ENCODE peak calls at places on chromosomes 7 and 10, in ten cellular contexts. V is colonic mucosa, I is HFF-Myc, B is mammary epithelial cell, H is upper lobe of left lung, Q is A673, P is kidney epithelial cell, R is AG04449, T is upper lobe of right lung, O is prostate gland. G is an unnamed sample.

GRCh38 chr10:89563861-89564478 is 28.6 kb upstream of the SLC16A12 start:
- DNase-seq in V (peak), I (peak), B (peak), H (no peak), Q (peak), P (no peak), R (no peak), T (no peak), O (peak), G (no peak)

GRCh38 chr7:149196151-149196704 is 882 bp downstream of the ZNF282 start:
- DNase-seq in V (peak), I (no peak), B (no peak), H (no peak), Q (peak), P (no peak), R (no peak), T (peak), O (no peak), G (no peak)

GRCh38 chr10:117546020-117546629 is 3.6 kb downstream of the EMX2 start:
- DNase-seq in V (no peak), I (no peak), B (no peak), H (no peak), Q (no peak), P (no peak), R (no peak), T (no peak), O (no peak), G (no peak)

GRCh38 chr10:24617771-24618396 is 105.8 kb downstream of the ARHGAP21 start:
- DNase-seq in V (peak), I (peak), B (peak), H (no peak), Q (peak), P (no peak), R (no peak), T (peak), O (peak), G (no peak)

GRCh38 chr7:89072094-89072493 is 276.6 kb upstream of the TEX47 start:
- DNase-seq in V (no peak), I (no peak), B (no peak), H (no peak), Q (no peak), P (peak), R (no peak), T (no peak), O (no peak), G (no peak)

GRCh38 chr10:6583447-6583846 is 3.4 kb upstream of the PRKCQ start:
- DNase-seq in V (no peak), I (no peak), B (no peak), H (no peak), Q (no peak), P (no peak), R (no peak), T (no peak), O (no peak), G (no peak)

GRCh38 chr7:81447351-81447952 is 322.4 kb downstream of the HGF start:
- DNase-seq in V (peak), I (peak), B (peak), H (no peak), Q (peak), P (peak), R (peak), T (no peak), O (peak), G (peak)

GRCh38 chr10:110279062-110279986 is 25.4 kb downstream of the SMNDC1 start:
- DNase-seq in V (peak), I (peak), B (peak), H (no peak), Q (peak), P (peak), R (no peak), T (no peak), O (peak), G (peak)

GRCh38 chr10:93463723-93464511 is 18.2 kb downstream of the MYOF start:
- DNase-seq in V (no peak), I (no peak), B (no peak), H (no peak), Q (no peak), P (no peak), R (no peak), T (no peak), O (no peak), G (no peak)

GRCh38 chr10:100057948-100058347 is 23.7 kb downstream of the CPN1 start:
- DNase-seq in V (no peak), I (no peak), B (no peak), H (no peak), Q (no peak), P (no peak), R (no peak), T (no peak), O (no peak), G (no peak)

GRCh38 chr10:120453886-120454285 is 3.1 kb upstream of the PLPP4 start:
- DNase-seq in V (no peak), I (no peak), B (no peak), H (no peak), Q (no peak), P (no peak), R (no peak), T (no peak), O (no peak), G (no peak)

GRCh38 chr7:155865830-155866545 is 53.7 kb upstream of the SHH start:
- DNase-seq in V (peak), I (no peak), B (no peak), H (peak), Q (no peak), P (no peak), R (no peak), T (no peak), O (no peak), G (no peak)

GRCh38 chr10:91590904-91591791 is 41.7 kb downstream of the PPP1R3C start:
- DNase-seq in V (peak), I (peak), B (no peak), H (no peak), Q (no peak), P (no peak), R (no peak), T (no peak), O (no peak), G (no peak)

GRCh38 chr7:103637726-103638125 is 191.7 kb upstream of the SLC26A5 start:
- DNase-seq in V (no peak), I (no peak), B (peak), H (no peak), Q (no peak), P (no peak), R (no peak), T (no peak), O (no peak), G (no peak)

GRCh38 chr7:50665403-50666123 is 100.4 kb upstream of the DDC start:
- DNase-seq in V (no peak), I (no peak), B (no peak), H (peak), Q (no peak), P (no peak), R (no peak), T (no peak), O (no peak), G (no peak)

GRCh38 chr7:1757601-1758000 is 87.5 kb downstream of the ELFN1 start:
- DNase-seq in V (no peak), I (no peak), B (no peak), H (no peak), Q (no peak), P (no peak), R (no peak), T (peak), O (no peak), G (no peak)

GRCh38 chr7:106623846-106624245 is 37.1 kb downstream of the CCDC71L start:
- DNase-seq in V (no peak), I (no peak), B (peak), H (no peak), Q (no peak), P (no peak), R (peak), T (no peak), O (no peak), G (peak)

GRCh38 chr10:106560925-106561640 is 603.4 kb downstream of the SORCS1 start:
- DNase-seq in V (no peak), I (no peak), B (peak), H (no peak), Q (peak), P (no peak), R (peak), T (no peak), O (no peak), G (no peak)

GRCh38 chr10:79315602-79315920 is 31.7 kb upstream of the PPIF start:
- DNase-seq in V (no peak), I (no peak), B (no peak), H (no peak), Q (no peak), P (no peak), R (no peak), T (no peak), O (no peak), G (no peak)

GRCh38 chr7:106289848-106290247 is 5.1 kb upstream of the NAMPT start:
- DNase-seq in V (no peak), I (no peak), B (no peak), H (no peak), Q (no peak), P (no peak), R (no peak), T (no peak), O (no peak), G (no peak)

GRCh38 chr10:14749051-14749809 is 25.5 kb downstream of the FAM107B start:
- DNase-seq in V (peak), I (no peak), B (no peak), H (no peak), Q (no peak), P (no peak), R (no peak), T (no peak), O (no peak), G (no peak)

GRCh38 chr7:103296901-103297836 is at the start of gene PMPCB:
- DNase-seq in V (peak), I (peak), B (peak), H (peak), Q (peak), P (peak), R (peak), T (peak), O (peak), G (peak)

GRCh38 chr7:14761506-14762296 is 140.8 kb downstream of the DGKB start:
- DNase-seq in V (no peak), I (peak), B (peak), H (no peak), Q (peak), P (peak), R (peak), T (no peak), O (peak), G (peak)

GRCh38 chr7:150311146-150311545 is 12.0 kb upstream of the LRRC61 start:
- DNase-seq in V (no peak), I (no peak), B (no peak), H (no peak), Q (no peak), P (no peak), R (no peak), T (no peak), O (no peak), G (no peak)

GRCh38 chr10:2130906-2131305 is 393.6 kb upstream of the ADARB2 start:
- DNase-seq in V (no peak), I (no peak), B (no peak), H (no peak), Q (no peak), P (no peak), R (no peak), T (no peak), O (no peak), G (no peak)

GRCh38 chr10:789831-790701 is 100.6 kb upstream of the DIP2C start:
- DNase-seq in V (no peak), I (no peak), B (no peak), H (peak), Q (no peak), P (no peak), R (no peak), T (no peak), O (no peak), G (no peak)

GRCh38 chr7:105690286-105690915 is 109.1 kb upstream of the EFCAB10 start:
- DNase-seq in V (no peak), I (no peak), B (no peak), H (no peak), Q (peak), P (no peak), R (no peak), T (no peak), O (no peak), G (no peak)

GRCh38 chr7:97079300-97079699 is 38.2 kb upstream of the SDHAF3 start:
- DNase-seq in V (no peak), I (no peak), B (no peak), H (no peak), Q (no peak), P (no peak), R (no peak), T (no peak), O (no peak), G (no peak)

GRCh38 chr10:11447571-11447970 is 163.9 kb downstream of the USP6NL start:
- DNase-seq in V (no peak), I (no peak), B (no peak), H (peak), Q (no peak), P (no peak), R (no peak), T (no peak), O (no peak), G (no peak)

GRCh38 chr10:118800920-118801319 is 46.1 kb upstream of the CACUL1 start:
- DNase-seq in V (no peak), I (no peak), B (peak), H (no peak), Q (peak), P (no peak), R (no peak), T (peak), O (peak), G (no peak)
- TF ChIP-seq CTCF in V (peak), I (peak), B (peak), H (peak), Q (peak), P (peak), R (peak), T (peak), O (no peak), G (peak)

DNA sequence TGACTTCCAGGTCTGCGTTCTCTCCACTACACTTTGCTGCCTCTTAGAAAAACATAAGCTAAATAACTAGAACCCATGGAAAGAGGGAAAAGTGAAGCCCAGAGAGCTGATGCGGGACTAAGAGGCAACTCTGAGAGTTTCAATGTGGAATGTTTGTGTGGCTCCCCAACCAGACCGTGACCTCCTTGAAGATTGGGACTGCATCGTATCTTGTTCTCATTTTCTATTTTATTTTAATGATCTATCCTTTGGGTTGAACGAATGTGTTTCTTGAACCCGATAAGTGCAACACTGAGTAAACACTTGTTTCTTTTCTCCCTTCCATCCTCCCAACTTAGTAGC is 77.4 kb downstream of the TPST1 start:
- DNase-seq in V (no peak), I (no peak), B (no peak), H (no peak), Q (no peak), P (no peak), R (no peak), T (no peak), O (no peak), G (no peak)
- H3K4me3 ChIP-seq in V (no peak), I (no peak), B (no peak), H (no peak), Q (no peak), P (no peak), R (no peak), T (no peak), O (no peak), G (no peak)

GRCh38 chr7:108144931-108145330 is 14.8 kb upstream of the LAMB4 start:
- DNase-seq in V (no peak), I (no peak), B (no peak), H (no peak), Q (no peak), P (no peak), R (no peak), T (no peak), O (no peak), G (no peak)

GRCh38 chr7:108142180-108142579 is 12.0 kb upstream of the LAMB4 start:
- DNase-seq in V (no peak), I (no peak), B (no peak), H (no peak), Q (no peak), P (no peak), R (no peak), T (no peak), O (no peak), G (no peak)

GRCh38 chr7:108145401-108145800 is 15.2 kb upstream of the LAMB4 start:
- DNase-seq in V (no peak), I (no peak), B (no peak), H (no peak), Q (no peak), P (no peak), R (no peak), T (no peak), O (no peak), G (no peak)

GRCh38 chr7:108142675-108143259 is 12.6 kb upstream of the LAMB4 start:
- DNase-seq in V (no peak), I (no peak), B (no peak), H (no peak), Q (no peak), P (no peak), R (no peak), T (no peak), O (no peak), G (no peak)

GRCh38 chr7:108143658-108144420 is 13.7 kb upstream of the LAMB4 start:
- DNase-seq in V (no peak), I (no peak), B (no peak), H (no peak), Q (no peak), P (no peak), R (no peak), T (no peak), O (no peak), G (no peak)
- TF ChIP-seq CTCF in V (no peak), I (peak), B (no peak), H (no peak), Q (no peak), P (no peak), R (no peak), T (no peak), O (no peak), G (no peak)

DNA sequence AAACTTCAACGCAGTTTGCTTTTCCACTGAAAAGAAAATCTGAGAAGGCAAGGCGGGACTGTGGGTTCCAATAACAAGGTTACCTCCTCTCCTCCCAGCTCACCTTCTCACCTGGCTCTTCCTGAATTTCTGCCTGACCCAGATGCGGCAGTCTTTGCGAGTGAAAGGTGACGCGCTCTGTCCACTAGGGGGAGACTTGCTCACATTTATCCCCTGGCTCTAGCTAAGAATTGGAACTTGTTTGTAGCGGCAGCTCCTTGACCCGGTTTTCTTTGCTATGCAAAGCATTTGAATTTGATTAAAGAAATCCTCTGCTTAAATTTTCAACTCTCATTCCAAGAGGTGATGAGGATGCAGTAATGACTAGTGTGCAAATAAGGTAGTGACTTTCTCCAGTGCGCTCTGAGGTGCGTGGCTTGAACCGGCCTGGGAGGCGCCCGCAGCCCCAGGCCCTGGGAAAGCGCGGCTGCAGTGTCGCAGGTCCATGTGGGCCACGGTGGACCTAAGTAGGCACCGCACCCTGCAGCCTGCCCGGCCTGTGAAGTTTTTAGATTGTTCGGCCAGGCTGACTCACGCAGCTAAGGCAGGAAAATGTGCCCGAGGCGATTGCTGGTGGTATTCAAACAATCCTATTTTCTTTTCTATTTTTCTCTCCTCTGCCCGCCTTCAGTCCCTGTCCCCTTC is 336.9 kb upstream of the NPSR1 start:
- DNase-seq in V (peak), I (peak), B (peak), H (peak), Q (peak), P (no peak), R (no peak), T (peak), O (peak), G (peak)
- H3K4me3 ChIP-seq in V (no peak), I (no peak), B (peak), H (no peak), Q (no peak), P (no peak), R (no peak), T (peak), O (no peak), G (peak)

DNA sequence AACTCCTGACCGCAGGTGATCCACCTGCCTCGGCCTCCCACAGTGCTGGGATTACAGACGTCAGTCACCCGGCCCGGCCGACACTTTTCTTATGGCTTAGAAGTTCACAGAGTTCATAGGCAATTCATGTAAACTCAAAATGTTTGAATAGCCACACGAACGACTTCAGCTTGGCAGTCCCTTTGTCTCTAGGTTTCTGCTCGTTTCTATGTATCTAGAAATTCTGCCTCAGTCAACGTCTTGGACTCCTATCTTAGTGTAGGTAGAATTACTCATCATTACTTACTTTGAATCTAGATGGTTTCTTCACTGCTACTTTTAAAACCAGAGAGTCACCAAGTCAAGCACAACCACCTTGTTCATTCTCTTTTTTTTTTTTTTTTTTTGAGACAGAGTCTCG is 23.7 kb downstream of the ARL4A start:
- DNase-seq in V (peak), I (no peak), B (no peak), H (peak), Q (no peak), P (no peak), R (no peak), T (no peak), O (no peak), G (no peak)
- TF ChIP-seq CTCF in V (no peak), I (no peak), B (no peak), H (no peak), Q (no peak), P (no peak), R (no peak), T (no peak), O (no peak), G (no peak)

GRCh38 chr10:125000366-125001312 is 58.7 kb downstream of the ZRANB1 start:
- DNase-seq in V (no peak), I (no peak), B (no peak), H (peak), Q (no peak), P (no peak), R (no peak), T (peak), O (peak), G (no peak)
- H3K4me3 ChIP-seq in V (no peak), I (no peak), B (no peak), H (no peak), Q (no peak), P (no peak), R (no peak), T (no peak), O (no peak), G (no peak)

GRCh38 chr10:87798082-87798481 is 19.9 kb downstream of the ATAD1 start:
- DNase-seq in V (no peak), I (no peak), B (no peak), H (no peak), Q (no peak), P (no peak), R (no peak), T (no peak), O (no peak), G (no peak)
- TF ChIP-seq CTCF in V (no peak), I (no peak), B (no peak), H (no peak), Q (no peak), P (no peak), R (no peak), T (no peak), O (no peak), G (no peak)

GRCh38 chr7:44581907-44582603 is at the start of gene TMED4:
- DNase-seq in V (peak), I (peak), B (peak), H (peak), Q (peak), P (peak), R (peak), T (peak), O (peak), G (peak)

GRCh38 chr7:44576228-44576627 is 2.5 kb upstream of the DDX56 start:
- DNase-seq in V (no peak), I (no peak), B (no peak), H (no peak), Q (no peak), P (no peak), R (no peak), T (no peak), O (no peak), G (no peak)

GRCh38 chr7:44583145-44583544 is 1.1 kb upstream of the TMED4 start:
- DNase-seq in V (no peak), I (no peak), B (no peak), H (peak), Q (no peak), P (no peak), R (no peak), T (no peak), O (no peak), G (no peak)

GRCh38 chr7:44581426-44581906 is 565 bp downstream of the TMED4 start:
- DNase-seq in V (peak), I (no peak), B (peak), H (no peak), Q (no peak), P (no peak), R (no peak), T (no peak), O (no peak), G (no peak)

GRCh38 chr7:44580945-44581344 is 1.1 kb downstream of the TMED4 start:
- DNase-seq in V (peak), I (no peak), B (no peak), H (no peak), Q (no peak), P (no peak), R (no peak), T (no peak), O (no peak), G (no peak)
- H3K4me3 ChIP-seq in V (peak), I (peak), B (peak), H (peak), Q (peak), P (peak), R (peak), T (peak), O (peak), G (peak)

GRCh38 chr10:72243822-72244437 is 27.9 kb upstream of the ASCC1 start:
- DNase-seq in V (peak), I (peak), B (peak), H (no peak), Q (peak), P (no peak), R (peak), T (no peak), O (peak), G (peak)
- TF ChIP-seq CTCF in V (no peak), I (peak), B (peak), H (peak), Q (peak), P (peak), R (peak), T (peak), O (no peak), G (peak)

GRCh38 chr7:4791738-4792536 is 16.5 kb downstream of the AP5Z1 start:
- DNase-seq in V (peak), I (no peak), B (no peak), H (peak), Q (peak), P (no peak), R (no peak), T (peak), O (peak), G (no peak)
- H3K4me3 ChIP-seq in V (peak), I (no peak), B (no peak), H (no peak), Q (no peak), P (no peak), R (peak), T (peak), O (peak), G (no peak)